ENCODE peak calls at places on chromosomes 12 and 14, in eight cellular contexts. N is stimulated activated CD4-positive, alpha-beta T cell treated with anti-CD3 and anti-CD28 coated beads, Interleukin-1b, Interleukin-23, amount 100 ng/mL, for 4 hours; P is dorsolateral prefrontal cortex; X is astrocyte; Y is fibroblast of gingiva; G is CD8-positive, alpha-beta T cell; I is lower leg skin; W is HTR-8/SVneo. B is an unnamed sample.

GRCh38 chr12:49084438-49084837 is 10.2 kb downstream of the DHH start:
- DNase-seq in N (no peak), P (no peak), X (no peak), Y (no peak), G (no peak), I (no peak), W (no peak), B (no peak)

GRCh38 chr14:77301103-77301502 is 19.6 kb downstream of the POMT2 start:
- DNase-seq in N (peak), P (peak), X (peak), Y (peak), G (peak), I (peak), W (peak), B (peak)

GRCh38 chr14:52650774-52651173 is 44.6 kb downstream of the ERO1A start:
- DNase-seq in N (no peak), P (no peak), X (no peak), Y (no peak), G (no peak), I (no peak), W (no peak), B (peak)

GRCh38 chr12:15684896-15685658 is 104.1 kb downstream of the EPS8 start:
- DNase-seq in N (no peak), P (no peak), X (no peak), Y (peak), G (no peak), I (no peak), W (no peak), B (no peak)

GRCh38 chr14:22097072-22097471 is 423.5 kb upstream of the OR4E1 start:
- DNase-seq in N (no peak), P (no peak), X (no peak), Y (no peak), G (no peak), I (no peak), W (no peak), B (no peak)

GRCh38 chr14:99966436-99966835 is 98.8 kb upstream of the EVL start:
- DNase-seq in N (no peak), P (no peak), X (no peak), Y (no peak), G (no peak), I (no peak), W (no peak), B (no peak)

GRCh38 chr12:22978962-22979361 is 354.0 kb downstream of the ETNK1 start:
- DNase-seq in N (no peak), P (no peak), X (peak), Y (peak), G (no peak), I (no peak), W (peak), B (no peak)

GRCh38 chr14:34087556-34087955 is 136.7 kb upstream of the EGLN3 start:
- DNase-seq in N (no peak), P (no peak), X (no peak), Y (no peak), G (no peak), I (no peak), W (no peak), B (no peak)

GRCh38 chr12:47995976-47996375 is 8.3 kb downstream of the COL2A1 start:
- DNase-seq in N (no peak), P (peak), X (peak), Y (peak), G (no peak), I (no peak), W (no peak), B (no peak)

GRCh38 chr12:32756476-32757158 is 920 bp upstream of the YARS2 start:
- DNase-seq in N (no peak), P (no peak), X (no peak), Y (no peak), G (no peak), I (no peak), W (no peak), B (no peak)

GRCh38 chr12:12804432-12804886 is 8.7 kb upstream of the DDX47 start:
- DNase-seq in N (no peak), P (no peak), X (peak), Y (peak), G (no peak), I (no peak), W (no peak), B (no peak)

GRCh38 chr12:49293056-49293956 is 1.6 kb upstream of the PRPH start:
- DNase-seq in N (no peak), P (no peak), X (no peak), Y (no peak), G (no peak), I (no peak), W (no peak), B (no peak)

GRCh38 chr14:62763951-62764350 is 281.3 kb downstream of the KCNH5 start:
- DNase-seq in N (no peak), P (no peak), X (peak), Y (no peak), G (no peak), I (no peak), W (no peak), B (no peak)

GRCh38 chr12:56358836-56359532 is 923 bp downstream of the STAT2 start:
- DNase-seq in N (no peak), P (peak), X (peak), Y (peak), G (no peak), I (peak), W (peak), B (no peak)

B was measured in NCI-H460.